ENCODE peak calls at places on chromosome 7, in ten cellular contexts. T, L, U, Y, D, E, S, G, O and K are unnamed samples.

GRCh38 chr7:18175801-18176450 is 148.3 kb upstream of the PRPS1L1 start:
- DNase-seq in T (no peak), L (no peak), U (no peak), Y (no peak), D (no peak), E (no peak), S (no peak), G (no peak), O (no peak), K (no peak)

GRCh38 chr7:157266272-157266671 is 70.5 kb upstream of the DNAJB6 start:
- DNase-seq in T (no peak), L (no peak), U (no peak), Y (no peak), D (no peak), E (no peak), S (peak; percentile 45), G (no peak), O (no peak), K (no peak)

GRCh38 chr7:69708857-69709256 is 110.6 kb downstream of the AUTS2 start:
- DNase-seq in T (peak; percentile 57), L (no peak), U (no peak), Y (no peak), D (no peak), E (no peak), S (peak; percentile 62), G (no peak), O (no peak), K (no peak)

GRCh38 chr7:57404967-57405421 is 45.0 kb upstream of the ZNF716 start:
- DNase-seq in T (no peak), L (no peak), U (no peak), Y (no peak), D (no peak), E (no peak), S (no peak), G (peak; percentile 43), O (no peak), K (no peak)

GRCh38 chr7:79176859-79177477 is 276.5 kb downstream of the MAGI2 start:
- DNase-seq in T (no peak), L (no peak), U (peak; percentile 9), Y (no peak), D (no peak), E (peak; percentile 21), S (peak; percentile 61), G (no peak), O (no peak), K (no peak)

GRCh38 chr7:100122568-100122967 is 3.1 kb downstream of the CNPY4 start:
- DNase-seq in T (no peak), L (no peak), U (no peak), Y (no peak), D (no peak), E (no peak), S (no peak), G (no peak), O (no peak), K (no peak)

GRCh38 chr7:82740246-82740848 is 296.8 kb upstream of the CACNA2D1 start:
- DNase-seq in T (peak; percentile 85), L (no peak), U (peak; percentile 68), Y (no peak), D (no peak), E (no peak), S (peak; percentile 64), G (no peak), O (no peak), K (no peak)

GRCh38 chr7:407706-408539 is 111.7 kb downstream of the PDGFA start:
- DNase-seq in T (peak; percentile 13), L (no peak), U (no peak), Y (no peak), D (no peak), E (no peak), S (no peak), G (no peak), O (peak; percentile 24), K (no peak)

GRCh38 chr7:19111474-19112143 is 5.8 kb downstream of the TWIST1 start:
- DNase-seq in T (no peak), L (no peak), U (no peak), Y (no peak), D (no peak), E (no peak), S (peak; percentile 53), G (no peak), O (no peak), K (no peak)

GRCh38 chr7:77830649-77831355 is 32.2 kb downstream of the PHTF2 start:
- DNase-seq in T (no peak), L (no peak), U (no peak), Y (no peak), D (no peak), E (no peak), S (no peak), G (no peak), O (no peak), K (no peak)

GRCh38 chr7:13945670-13946069 is 43.8 kb downstream of the ETV1 start:
- DNase-seq in T (no peak), L (no peak), U (no peak), Y (no peak), D (no peak), E (peak; percentile 16), S (peak; percentile 75), G (no peak), O (no peak), K (no peak)

GRCh38 chr7:136348142-136348541 is 371.0 kb upstream of the MTPN start:
- DNase-seq in T (no peak), L (no peak), U (no peak), Y (no peak), D (no peak), E (no peak), S (no peak), G (no peak), O (no peak), K (no peak)
- TF ChIP-seq CTCF in T (no peak), L (no peak), U (no peak), Y (no peak), D (no peak), E (no peak), S (no peak), G (no peak), O (no peak), K (no peak)

GRCh38 chr7:2979951-2980350 is 63.7 kb downstream of the CARD11 start:
- DNase-seq in T (no peak), L (no peak), U (no peak), Y (no peak), D (no peak), E (no peak), S (no peak), G (no peak), O (no peak), K (peak; percentile 59)

GRCh38 chr7:2981103-2981480 is 62.6 kb downstream of the CARD11 start:
- DNase-seq in T (no peak), L (no peak), U (no peak), Y (no peak), D (no peak), E (no peak), S (no peak), G (no peak), O (no peak), K (no peak)

GRCh38 chr7:2978403-2978802 is 65.3 kb downstream of the CARD11 start:
- DNase-seq in T (peak; percentile 71), L (peak; percentile 86), U (no peak), Y (peak; percentile 27), D (peak; percentile 17), E (no peak), S (no peak), G (no peak), O (no peak), K (no peak)

GRCh38 chr7:2980406-2981102 is 63.1 kb downstream of the CARD11 start:
- DNase-seq in T (no peak), L (peak; percentile 55), U (no peak), Y (no peak), D (no peak), E (no peak), S (no peak), G (no peak), O (no peak), K (peak; percentile 48)

GRCh38 chr7:2979276-2979675 is 64.4 kb downstream of the CARD11 start:
- DNase-seq in T (no peak), L (peak; percentile 60), U (no peak), Y (no peak), D (no peak), E (no peak), S (no peak), G (no peak), O (no peak), K (no peak)
- TF ChIP-seq CTCF in T (no peak), L (peak; percentile 55), U (no peak), Y (no peak), D (no peak), E (no peak), S (no peak), G (no peak), O (no peak), K (no peak)

DNA sequence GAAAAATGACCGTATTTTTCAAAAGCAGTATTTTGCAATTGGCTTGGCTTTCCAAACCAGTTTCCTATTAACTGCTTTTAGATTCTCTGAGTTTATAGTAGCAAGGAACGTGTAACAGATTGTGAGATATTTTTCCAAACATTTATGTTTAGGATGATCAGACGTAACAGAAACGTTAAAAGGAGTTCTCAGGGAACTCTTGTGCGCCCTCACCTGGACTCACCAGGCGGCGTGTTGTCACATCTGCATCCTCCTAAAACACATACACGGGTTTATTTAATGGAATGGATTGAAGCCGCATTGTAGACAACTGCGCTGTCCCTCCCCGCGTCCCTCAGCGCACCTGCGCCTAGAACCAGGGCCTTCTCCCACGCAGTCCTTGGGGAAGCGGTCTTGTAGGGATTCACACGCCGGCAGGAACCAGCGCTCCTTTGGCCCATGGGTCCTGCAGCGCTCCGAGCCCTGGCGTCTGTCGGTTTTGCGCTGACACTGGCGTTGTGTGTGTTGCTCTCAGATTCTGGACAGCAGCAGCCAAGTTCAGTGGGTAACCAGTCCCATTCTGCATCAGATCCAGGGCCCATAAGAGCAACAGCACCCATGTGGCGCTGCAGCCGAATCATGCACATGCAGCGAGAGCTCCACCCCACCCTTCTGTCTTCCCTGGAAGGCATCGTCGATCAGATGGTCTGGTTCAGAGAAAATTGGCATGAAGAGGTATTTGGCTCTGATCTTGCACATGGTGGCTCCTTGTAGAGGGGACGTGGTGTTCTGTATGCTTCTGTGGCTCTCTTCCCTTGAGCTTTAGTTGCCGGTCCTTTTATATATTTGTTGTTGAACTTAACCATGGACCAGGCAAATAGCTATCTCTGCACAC is 114.9 kb downstream of the TRRAP start:
- DNase-seq in T (peak; percentile 67), L (no peak), U (no peak), Y (no peak), D (no peak), E (no peak), S (no peak), G (no peak), O (no peak), K (peak; percentile 48)
- TF ChIP-seq CTCF in T (peak; percentile 58), L (no peak), U (no peak), Y (no peak), D (no peak), E (peak; percentile 11), S (no peak), G (no peak), O (no peak), K (no peak)

DNA sequence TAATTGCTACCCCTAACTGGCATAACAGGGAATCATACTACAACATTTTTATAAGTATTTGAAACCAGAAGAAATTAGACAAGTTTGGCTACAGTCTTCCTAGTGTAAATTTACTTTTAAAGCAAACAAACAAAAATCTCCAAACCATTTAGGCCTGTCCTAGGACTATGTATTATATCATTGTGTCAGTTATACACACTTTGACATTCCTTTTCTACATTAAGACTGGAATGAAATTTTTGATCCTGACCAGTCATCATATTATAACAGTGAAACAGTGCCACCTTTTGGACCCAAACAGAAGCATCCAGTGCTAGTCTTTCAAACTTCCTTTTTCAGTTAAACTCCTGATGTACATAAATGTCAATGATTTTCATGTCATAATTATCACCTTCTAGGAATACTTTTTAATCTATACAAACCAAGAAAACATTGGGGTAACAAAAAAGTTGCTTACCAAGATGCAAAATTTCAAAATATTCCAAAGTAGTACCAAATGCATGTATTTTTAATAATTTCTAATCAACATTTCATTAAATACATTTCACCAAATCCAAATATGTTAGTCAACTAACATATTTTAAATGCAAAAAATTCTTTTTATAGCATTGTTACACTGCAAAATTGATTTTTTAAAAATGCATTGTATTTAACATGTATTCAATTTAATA is 75.7 kb downstream of the IMMP2L start:
- DNase-seq in T (no peak), L (peak; percentile 56), U (peak; percentile 9), Y (no peak), D (no peak), E (peak; percentile 13), S (peak; percentile 69), G (no peak), O (no peak), K (no peak)
- TF ChIP-seq CTCF in T (peak; percentile 81), L (peak; percentile 66), U (peak; percentile 66), Y (peak; percentile 64), D (peak; percentile 70), E (peak; percentile 66), S (peak; percentile 78), G (peak; percentile 58), O (peak; percentile 74), K (peak; percentile 55)